ENCODE peak calls at places on chromosomes 12 and 14, in ten cellular contexts. B is astrocyte, Y is neural crest cell, M is pancreas, E is stomach, R is sigmoid colon, X is heart left ventricle, G is WERI-Rb-1, D is endothelial cell, A is fibroblast of lung. N is an unnamed sample.

GRCh38 chr12:93734784-93735183 is 57.6 kb downstream of the CRADD start:
- DNase-seq in A (no peak), G (no peak), M (no peak), B (no peak), E (no peak), Y (no peak), X (no peak), D (no peak), R (no peak), N (no peak)

GRCh38 chr14:67602995-67603545 is 3.0 kb upstream of the PIGH start:
- DNase-seq in D (no peak), B (no peak), Y (no peak), M (no peak), E (no peak), G (no peak), X (no peak), R (no peak), A (no peak), N (no peak)

GRCh38 chr12:11711675-11712327 is 62.3 kb downstream of the ETV6 start:
- DNase-seq in A (peak; percentile 56), B (peak; percentile 51), X (no peak), R (no peak), D (no peak), G (no peak), Y (no peak), E (no peak), M (no peak), N (no peak)

GRCh38 chr12:14954269-14954668 is 7.1 kb downstream of the ARHGDIB start:
- DNase-seq in E (no peak), A (no peak), G (no peak), B (no peak), X (no peak), M (no peak), D (no peak), Y (no peak), R (no peak), N (no peak)

GRCh38 chr12:48247181-48247966 is 44.3 kb upstream of the OR10AD1 start:
- DNase-seq in E (no peak), R (no peak), D (no peak), X (no peak), A (no peak), B (no peak), M (no peak), Y (no peak), G (no peak), N (no peak)

GRCh38 chr14:53278602-53279506 is 125.7 kb upstream of the DDHD1 start:
- DNase-seq in D (no peak), R (no peak), G (no peak), A (peak; percentile 52), B (peak; percentile 31), E (no peak), M (no peak), X (peak; percentile 44), Y (no peak), N (no peak)

GRCh38 chr12:12503384-12504078 is 59.1 kb downstream of the DUSP16 start:
- DNase-seq in B (no peak), G (peak; percentile 24), M (no peak), A (no peak), R (no peak), Y (no peak), D (peak; percentile 26), X (no peak), E (no peak), N (no peak)

GRCh38 chr14:23556700-23557440 is 799 bp downstream of the THTPA start:
- DNase-seq in G (no peak), A (no peak), E (no peak), R (no peak), X (no peak), B (no peak), D (no peak), Y (no peak), M (no peak), N (peak; percentile 67)

GRCh38 chr12:25939606-25940005 is 18.9 kb upstream of the RASSF8 start:
- DNase-seq in X (no peak), G (no peak), M (no peak), R (no peak), D (no peak), E (no peak), Y (no peak), B (no peak), A (no peak), N (no peak)

GRCh38 chr14:97408937-97409860 is 612.0 kb downstream of the VRK1 start:
- DNase-seq in B (no peak), D (no peak), A (no peak), E (no peak), Y (no peak), M (no peak), X (no peak), G (no peak), R (no peak), N (no peak)

GRCh38 chr14:93970967-93971634 is 5.3 kb downstream of the ASB2 start:
- DNase-seq in X (no peak), Y (no peak), A (no peak), G (peak; percentile 68), R (no peak), E (peak; percentile 50), B (no peak), D (no peak), M (no peak), N (no peak)

GRCh38 chr14:44316647-44317432 is 190.2 kb downstream of the FSCB start:
- DNase-seq in B (peak; percentile 98), G (no peak), D (no peak), Y (no peak), M (no peak), E (no peak), A (peak; percentile 98), X (no peak), R (no peak), N (no peak)

GRCh38 chr14:92397140-92397815 is 74.3 kb downstream of the SLC24A4 start:
- DNase-seq in D (no peak), Y (no peak), B (peak; percentile 65), R (no peak), A (peak; percentile 74), G (peak; percentile 68), E (no peak), X (no peak), M (no peak), N (no peak)

GRCh38 chr12:25458047-25458552 is 95.0 kb downstream of the LMNTD1 start:
- DNase-seq in Y (no peak), M (no peak), X (no peak), A (peak; percentile 94), D (no peak), B (peak; percentile 93), E (no peak), R (no peak), G (no peak), N (no peak)

GRCh38 chr14:31449971-31450610 is 7.2 kb downstream of the DTD2 start:
- DNase-seq in B (peak; percentile 19), D (no peak), R (no peak), X (no peak), A (peak; percentile 35), G (no peak), Y (no peak), E (no peak), M (no peak), N (no peak)

GRCh38 chr14:73744175-73744867 is 30.1 kb upstream of the PNMA1 start:
- DNase-seq in R (no peak), A (no peak), E (no peak), M (no peak), Y (no peak), G (no peak), D (no peak), X (no peak), B (no peak), N (no peak)

GRCh38 chr12:119505001-119505400 is 88.6 kb upstream of the TMEM233 start:
- DNase-seq in G (no peak), R (no peak), A (peak; percentile 16), Y (no peak), D (no peak), M (no peak), X (no peak), E (no peak), B (peak; percentile 3), N (no peak)

GRCh38 chr12:119500209-119500608 is 93.4 kb upstream of the TMEM233 start:
- DNase-seq in R (no peak), G (no peak), A (no peak), D (no peak), X (no peak), E (no peak), Y (no peak), B (no peak), M (no peak), N (no peak)
- TF ChIP-seq CTCF in R (no peak), G (peak; percentile 28), A (no peak), D (no peak), X (no peak), E (no peak), Y (no peak), B (no peak), M (no peak), N (no peak)

DNA sequence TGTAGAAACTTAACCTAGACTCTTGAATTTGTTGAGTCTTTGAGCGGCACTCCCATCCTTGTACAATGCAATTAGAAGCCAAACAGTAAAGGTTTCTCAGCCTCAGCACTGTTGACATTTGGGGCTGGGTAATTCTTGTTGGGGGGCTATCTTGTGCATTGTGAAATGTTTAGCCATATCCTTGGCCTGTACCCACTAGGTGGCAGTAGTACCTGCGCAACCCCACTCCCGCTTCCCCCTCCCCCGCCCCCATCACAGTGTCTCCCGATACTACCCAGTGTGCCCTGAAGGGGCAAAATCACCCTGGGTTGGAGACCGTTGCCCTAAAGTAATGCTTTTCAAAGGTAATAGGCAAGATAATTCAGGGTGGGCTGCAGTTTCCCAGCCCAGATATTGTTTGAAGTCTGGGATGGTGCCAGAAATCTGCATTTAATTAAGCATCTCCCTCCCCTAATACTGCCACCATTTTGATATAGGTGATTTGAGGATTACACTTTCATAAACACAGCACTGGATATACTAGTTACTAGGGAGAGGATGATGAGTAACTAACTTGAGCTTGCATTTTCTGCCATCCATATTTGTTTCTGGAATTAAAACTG is 1.8 kb downstream of the COX6A1 start:
- DNase-seq in A (peak; percentile 51), Y (peak; percentile 62), G (peak; percentile 79), X (no peak), D (peak; percentile 71), B (peak; percentile 25), E (peak; percentile 45), M (peak; percentile 63), R (no peak), N (peak; percentile 22)
- TF ChIP-seq CTCF in A (peak; percentile 53), Y (peak; percentile 79), G (peak; percentile 78), X (peak; percentile 37), D (peak; percentile 74), B (peak; percentile 34), E (peak; percentile 39), M (peak; percentile 50), R (peak; percentile 29), N (peak; percentile 85)

GRCh38 chr12:119005085-119005484 is 23.7 kb downstream of the SRRM4 start:
- DNase-seq in R (no peak), B (no peak), G (no peak), A (no peak), X (no peak), E (no peak), M (no peak), Y (no peak), D (no peak), N (no peak)
- TF ChIP-seq CTCF in R (no peak), B (no peak), G (no peak), A (no peak), X (no peak), E (no peak), M (no peak), Y (no peak), D (no peak), N (no peak)

DNA sequence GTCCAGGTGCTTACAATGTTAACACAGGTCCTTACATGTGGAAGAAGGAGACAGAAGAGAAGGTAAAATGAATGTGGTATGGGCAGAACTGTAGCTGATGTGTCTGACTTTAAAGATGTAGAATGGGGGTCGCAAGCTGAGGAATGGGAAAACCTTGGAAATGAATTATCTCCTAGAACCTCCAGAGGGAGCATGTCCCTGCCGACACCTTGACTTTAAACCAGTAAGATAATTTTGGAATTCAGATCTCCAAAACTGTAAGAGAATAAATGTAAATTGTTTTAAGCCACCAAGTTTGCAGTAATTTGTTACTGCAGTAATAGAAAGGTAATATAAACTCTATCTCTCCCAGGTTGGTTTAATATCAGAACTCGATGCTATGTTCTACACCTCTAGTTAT is 80.1 kb upstream of the ALG10 start:
- DNase-seq in D (no peak), R (no peak), A (no peak), Y (no peak), G (no peak), E (no peak), X (no peak), B (no peak), M (no peak), N (no peak)
- TF ChIP-seq CTCF in D (peak; percentile 52), R (no peak), A (no peak), Y (peak; percentile 44), G (no peak), E (no peak), X (no peak), B (no peak), M (no peak), N (no peak)

N was measured in chondrocyte.